ENCODE peak calls at places on chromosome 10, in five cellular contexts. U is IMR-90, M is GM23248, E is colonic mucosa, P is SJSA1. T is an unnamed sample.

GRCh38 chr10:43691503-43691902 is 42.8 kb upstream of the ZNF32 start:
- DNase-seq in U (peak; percentile 23), E (no peak), P (no peak), M (peak; percentile 74), T (no peak)

GRCh38 chr10:101050206-101051069 is 11.4 kb upstream of the KAZALD1 start:
- DNase-seq in U (no peak), M (peak; percentile 65), P (peak; percentile 34), E (peak; percentile 81), T (no peak)

GRCh38 chr10:26507441-26507840 is 69.3 kb downstream of the APBB1IP start:
- DNase-seq in M (peak; percentile 32), E (no peak), U (no peak), P (no peak), T (no peak)

GRCh38 chr10:129605266-129605985 is 138.4 kb downstream of the MGMT start:
- DNase-seq in E (no peak), P (no peak), M (no peak), U (peak; percentile 5), T (no peak)

GRCh38 chr10:77350711-77351119 is 286.9 kb downstream of the KCNMA1 start:
- DNase-seq in M (peak; percentile 99), E (peak; percentile 30), U (peak; percentile 100), P (peak; percentile 97), T (peak; percentile 79)

GRCh38 chr10:77251297-77252013 is 386.2 kb downstream of the KCNMA1 start:
- DNase-seq in E (no peak), M (peak; percentile 58), P (peak; percentile 50), U (peak; percentile 62), T (no peak)

GRCh38 chr10:72126872-72127232 is 38.5 kb upstream of the SPOCK2 start:
- DNase-seq in E (no peak), P (no peak), M (no peak), U (no peak), T (no peak)

GRCh38 chr10:63738410-63738809 is 217.2 kb downstream of the REEP3 start:
- DNase-seq in P (no peak), E (no peak), U (peak; percentile 59), M (peak; percentile 79), T (no peak)

GRCh38 chr10:110923856-110924493 is 4.6 kb downstream of the SHOC2 start:
- DNase-seq in U (no peak), M (peak; percentile 25), P (no peak), E (no peak), T (no peak)

GRCh38 chr10:80410578-80411145 is 2.3 kb downstream of the PRXL2A start:
- DNase-seq in E (peak; percentile 61), M (no peak), U (no peak), P (no peak), T (no peak)

GRCh38 chr10:52525761-52526160 is 211.7 kb downstream of the DKK1 start:
- DNase-seq in M (peak; percentile 86), U (peak; percentile 73), E (no peak), P (peak; percentile 31), T (no peak)

GRCh38 chr10:61609609-61610166 is 53.0 kb upstream of the CABCOCO1 start:
- DNase-seq in P (no peak), U (no peak), E (no peak), M (no peak), T (no peak)

GRCh38 chr10:124732931-124733536 is 11.1 kb downstream of the FAM53B start:
- DNase-seq in M (no peak), U (peak; percentile 43), E (peak; percentile 56), P (peak; percentile 73), T (no peak)

GRCh38 chr10:34492081-34492480 is 323.0 kb downstream of the PARD3 start:
- DNase-seq in P (no peak), U (no peak), E (no peak), M (no peak), T (no peak)

GRCh38 chr10:13276749-13277394 is 23.0 kb downstream of the PHYH start:
- DNase-seq in M (peak; percentile 36), E (no peak), U (peak; percentile 41), P (no peak), T (no peak)

GRCh38 chr10:125407000-125407502 is 246.7 kb upstream of the CTBP2 start:
- DNase-seq in E (no peak), P (no peak), U (peak; percentile 51), M (peak; percentile 77), T (no peak)

GRCh38 chr10:122662231-122662630 is 37.4 kb downstream of the C10orf120 start:
- DNase-seq in E (no peak), M (no peak), U (no peak), P (no peak), T (no peak)

GRCh38 chr10:101297901-101298451 is 56.0 kb upstream of the BTRC start:
- DNase-seq in P (peak; percentile 54), E (peak; percentile 62), M (peak; percentile 67), U (peak; percentile 39), T (no peak)

GRCh38 chr10:26566525-26567348 is 128.6 kb downstream of the APBB1IP start:
- DNase-seq in U (no peak), E (no peak), M (no peak), P (no peak), T (no peak)

GRCh38 chr10:86594535-86594934 is 59.8 kb upstream of the OPN4 start:
- DNase-seq in U (peak; percentile 60), M (peak; percentile 44), E (no peak), P (peak; percentile 70), T (no peak)

GRCh38 chr10:114458955-114459354 is 54.7 kb upstream of the AFAP1L2 start:
- DNase-seq in M (peak; percentile 24), P (peak; percentile 10), U (peak; percentile 4), E (peak; percentile 64), T (no peak)

GRCh38 chr10:15748137-15748536 is 28.4 kb upstream of the ITGA8 start:
- DNase-seq in E (no peak), P (no peak), M (no peak), U (no peak), T (no peak)

GRCh38 chr10:8061274-8062211 is 7.1 kb downstream of the GATA3 start:
- DNase-seq in P (no peak), E (no peak), M (no peak), U (no peak), T (no peak)

GRCh38 chr10:76869931-76870330 is 767.7 kb downstream of the KCNMA1 start:
- DNase-seq in M (no peak), E (no peak), U (no peak), P (no peak), T (no peak)

GRCh38 chr10:96275685-96276418 is 4.5 kb upstream of the BLNK start:
- DNase-seq in P (no peak), U (no peak), E (peak; percentile 80), M (no peak), T (no peak)

GRCh38 chr10:28684986-28685580 is 7.8 kb downstream of the BAMBI start:
- DNase-seq in M (no peak), E (no peak), P (no peak), U (no peak), T (no peak)
- H3K27ac ChIP-seq in M (no peak overlapping the region), E (no peak overlapping the region), P (no peak overlapping the region), U (no peak overlapping the region), T (no peak overlapping the region)

GRCh38 chr10:79191951-79192676 is 123.3 kb downstream of the ZMIZ1 start:
- DNase-seq in E (no peak), P (peak; percentile 51), U (no peak), M (peak; percentile 67), T (no peak)
- H3K27ac ChIP-seq in E (no peak overlapping the region), P (peak overlapping the region; percentile 26), U (peak overlapping the region; percentile 11), M (peak overlapping the region; percentile 79), T (peak overlapping the region; percentile 18)

GRCh38 chr10:103921750-103922195 is 3.8 kb upstream of the STN1 start:
- DNase-seq in P (no peak), E (peak; percentile 56), M (peak; percentile 23), U (peak; percentile 31), T (no peak)
- H3K27ac ChIP-seq in P (no peak overlapping the region), E (no peak overlapping the region), M (no peak overlapping the region), U (no peak overlapping the region), T (no peak overlapping the region)

DNA sequence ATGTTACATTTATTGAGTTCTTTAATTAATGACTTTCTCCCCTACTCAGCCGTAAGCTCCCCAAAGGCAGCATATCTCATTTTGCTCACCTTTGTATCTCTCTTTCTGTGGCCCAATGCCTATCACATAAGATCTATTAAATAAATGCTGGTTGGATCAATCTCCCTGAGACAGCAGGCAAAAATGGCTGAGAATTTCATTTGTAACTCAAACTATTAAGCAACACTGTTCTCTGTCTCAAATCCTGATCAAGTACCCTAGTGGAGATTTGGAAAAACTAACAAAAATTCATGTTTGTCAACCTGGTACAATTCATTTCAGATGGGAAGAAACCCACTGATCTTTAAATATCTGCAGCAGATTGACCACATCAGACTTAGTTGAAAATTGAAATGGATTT is 127.4 kb downstream of the ZFAND4 start:
- DNase-seq in U (no peak), E (no peak), M (no peak), P (no peak), T (no peak)
- H3K27ac ChIP-seq in U (no peak overlapping the region), E (no peak overlapping the region), M (no peak overlapping the region), P (no peak overlapping the region), T (no peak overlapping the region)

DNA sequence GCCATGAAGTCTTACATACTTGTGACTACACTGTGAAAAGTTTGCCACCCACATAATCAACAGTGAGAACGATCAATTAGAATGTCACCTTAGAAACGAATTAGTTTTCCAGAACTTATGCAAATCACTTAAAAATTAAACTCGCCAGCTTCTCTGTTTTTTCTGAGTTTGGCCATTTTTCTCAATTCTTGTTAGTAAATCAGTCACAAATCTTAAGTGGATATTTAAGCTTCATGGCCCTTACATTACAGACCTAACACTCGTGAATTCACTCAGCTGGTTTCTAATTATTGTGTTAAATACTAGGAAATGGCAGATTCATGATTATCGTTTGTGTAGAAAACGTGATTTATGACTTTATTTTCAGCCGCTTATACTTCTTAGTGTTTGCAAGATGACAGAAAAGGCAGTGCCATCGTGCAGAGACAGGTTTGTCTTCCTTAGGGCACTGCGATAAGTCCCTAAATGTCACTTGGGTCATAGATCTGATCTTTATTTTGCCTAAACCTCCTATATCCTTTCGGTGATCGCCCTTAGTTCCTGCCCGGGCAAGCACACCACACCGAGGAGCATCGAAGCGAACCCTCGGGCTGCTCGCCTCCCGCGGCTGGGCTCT is 605 bp upstream of the CELF2 start:
- DNase-seq in M (peak; percentile 63), P (no peak), E (no peak), U (no peak), T (no peak)
- H3K27ac ChIP-seq in M (no peak overlapping the region), P (no peak overlapping the region), E (peak overlapping the region; percentile 65), U (no peak overlapping the region), T (peak overlapping the region; percentile 88)

GRCh38 chr10:119754085-119754484 is 28.2 kb downstream of the INPP5F start:
- DNase-seq in M (no peak), U (no peak), P (no peak), E (no peak), T (no peak)

GRCh38 chr10:119758448-119758847 is 32.6 kb downstream of the INPP5F start:
- DNase-seq in P (no peak), E (no peak), U (no peak), M (no peak), T (no peak)

GRCh38 chr10:119755446-119755845 is 29.6 kb downstream of the INPP5F start:
- DNase-seq in M (no peak), P (no peak), U (peak; percentile 45), E (no peak), T (no peak)

GRCh38 chr10:119750391-119751230 is 24.8 kb downstream of the INPP5F start:
- DNase-seq in P (peak; percentile 83), E (peak; percentile 73), M (peak; percentile 86), U (peak; percentile 82), T (no peak)

GRCh38 chr10:119754936-119755335 is 29.1 kb downstream of the INPP5F start:
- DNase-seq in M (no peak), P (no peak), E (no peak), U (no peak), T (no peak)
- H3K27ac ChIP-seq in M (no peak overlapping the region), P (peak overlapping the region; percentile 31), E (no peak overlapping the region), U (no peak overlapping the region), T (peak overlapping the region; percentile 52)

GRCh38 chr10:127020260-127020659 is 115.0 kb downstream of the DOCK1 start:
- DNase-seq in E (no peak), U (no peak), M (no peak), P (no peak), T (no peak)
- H3K27ac ChIP-seq in E (no peak overlapping the region), U (no peak overlapping the region), M (no peak overlapping the region), P (no peak overlapping the region), T (no peak overlapping the region)